ENCODE peak calls at places on chromosomes 2 and 18, in ten cellular contexts. G, J, F, I, N, Z, D, W, O and U are unnamed samples.

GRCh38 chr2:83196225-83196624 is 1262.9 kb downstream of the SUCLG1 start:
- DNase-seq in G (no peak), J (no peak), F (peak; percentile 46), I (no peak), N (no peak), Z (no peak), D (no peak), W (peak; percentile 58), O (peak; percentile 27), U (peak; percentile 8)

GRCh38 chr18:63534615-63535014 is 7.6 kb upstream of the SERPINB12 start:
- DNase-seq in G (no peak), J (no peak), F (no peak), I (no peak), N (no peak), Z (no peak), D (no peak), W (no peak), O (no peak), U (no peak)

GRCh38 chr2:29397743-29398142 is 282.5 kb downstream of the CLIP4 start:
- DNase-seq in G (no peak), J (no peak), F (no peak), I (no peak), N (no peak), Z (no peak), D (no peak), W (no peak), O (no peak), U (peak; percentile 51)

GRCh38 chr18:50839341-50839740 is 19.5 kb upstream of the MRO start:
- DNase-seq in G (no peak), J (no peak), F (no peak), I (no peak), N (no peak), Z (no peak), D (no peak), W (no peak), O (no peak), U (no peak)

GRCh38 chr2:171703574-171704347 is 16.5 kb downstream of the DYNC1I2 start:
- DNase-seq in G (no peak), J (peak; percentile 30), F (peak; percentile 71), I (no peak), N (no peak), Z (no peak), D (no peak), W (peak; percentile 68), O (peak; percentile 29), U (peak; percentile 25)

GRCh38 chr2:207315131-207315530 is 149.4 kb upstream of the KLF7 start:
- DNase-seq in G (no peak), J (no peak), F (peak; percentile 13), I (no peak), N (no peak), Z (no peak), D (no peak), W (peak; percentile 56), O (no peak), U (no peak)

GRCh38 chr2:10036095-10036879 is 7.1 kb upstream of the KLF11 start:
- DNase-seq in G (no peak), J (no peak), F (peak; percentile 92), I (peak; percentile 72), N (peak; percentile 88), Z (peak; percentile 73), D (peak; percentile 87), W (peak; percentile 69), O (peak; percentile 23), U (peak; percentile 74)

GRCh38 chr2:230362030-230362691 is 35.2 kb downstream of the SP140L start:
- DNase-seq in G (no peak), J (no peak), F (no peak), I (no peak), N (no peak), Z (no peak), D (no peak), W (no peak), O (no peak), U (no peak)

GRCh38 chr18:24894880-24895279 is 434.4 kb downstream of the HRH4 start:
- DNase-seq in G (no peak), J (no peak), F (no peak), I (no peak), N (no peak), Z (no peak), D (no peak), W (no peak), O (no peak), U (no peak)

GRCh38 chr2:43154685-43155084 is 71.7 kb downstream of the ZFP36L2 start:
- DNase-seq in G (no peak), J (no peak), F (no peak), I (no peak), N (no peak), Z (no peak), D (no peak), W (no peak), O (no peak), U (no peak)

GRCh38 chr18:39341106-39341505 is 1775.5 kb upstream of the CELF4 start:
- DNase-seq in G (no peak), J (no peak), F (no peak), I (no peak), N (no peak), Z (no peak), D (no peak), W (no peak), O (no peak), U (no peak)

GRCh38 chr2:160657206-160657605 is 163.6 kb upstream of the RBMS1 start:
- DNase-seq in G (no peak), J (no peak), F (peak; percentile 64), I (no peak), N (no peak), Z (no peak), D (no peak), W (peak; percentile 38), O (peak; percentile 7), U (no peak)

GRCh38 chr2:100238471-100238870 is 83.8 kb downstream of the LONRF2 start:
- DNase-seq in G (no peak), J (no peak), F (no peak), I (no peak), N (no peak), Z (no peak), D (no peak), W (no peak), O (no peak), U (no peak)

GRCh38 chr2:121218386-121218938 is 66.5 kb downstream of the TFCP2L1 start:
- DNase-seq in G (no peak), J (no peak), F (no peak), I (no peak), N (no peak), Z (no peak), D (no peak), W (no peak), O (no peak), U (no peak)

GRCh38 chr2:84492571-84492970 is 23.7 kb upstream of the DNAH6 start:
- DNase-seq in G (no peak), J (no peak), F (peak; percentile 63), I (no peak), N (no peak), Z (no peak), D (no peak), W (no peak), O (no peak), U (no peak)

GRCh38 chr2:19837235-19837766 is 64.5 kb downstream of the TTC32 start:
- DNase-seq in G (no peak), J (no peak), F (no peak), I (no peak), N (no peak), Z (no peak), D (no peak), W (no peak), O (no peak), U (no peak)

GRCh38 chr2:241952816-241953215 is 83.3 kb downstream of the RTP5 start:
- DNase-seq in G (no peak), J (no peak), F (no peak), I (no peak), N (no peak), Z (no peak), D (no peak), W (no peak), O (no peak), U (no peak)

GRCh38 chr2:106068415-106068814 is 125.7 kb downstream of the UXS1 start:
- DNase-seq in G (no peak), J (no peak), F (no peak), I (no peak), N (no peak), Z (no peak), D (no peak), W (no peak), O (no peak), U (peak; percentile 95)

GRCh38 chr18:56851774-56852173 is 200.6 kb downstream of the WDR7 start:
- DNase-seq in G (no peak), J (no peak), F (no peak), I (no peak), N (no peak), Z (no peak), D (no peak), W (no peak), O (no peak), U (no peak)

GRCh38 chr18:12048010-12048826 is 45.4 kb upstream of the ANKRD62 start:
- DNase-seq in G (no peak), J (no peak), F (peak; percentile 51), I (no peak), N (no peak), Z (no peak), D (no peak), W (no peak), O (no peak), U (no peak)

GRCh38 chr2:161576421-161576820 is 47.8 kb upstream of the SLC4A10 start:
- DNase-seq in G (no peak), J (no peak), F (peak; percentile 23), I (no peak), N (no peak), Z (no peak), D (no peak), W (peak; percentile 5), O (no peak), U (no peak)

GRCh38 chr2:13770279-13770678 is 862.2 kb upstream of the LRATD1 start:
- DNase-seq in G (no peak), J (no peak), F (no peak), I (no peak), N (no peak), Z (no peak), D (no peak), W (no peak), O (no peak), U (no peak)

GRCh38 chr2:222610746-222611145 is 45.1 kb downstream of the FARSB start:
- DNase-seq in G (no peak), J (no peak), F (peak; percentile 8), I (no peak), N (no peak), Z (no peak), D (no peak), W (peak; percentile 37), O (no peak), U (peak; percentile 32)